ENCODE peak calls at places on chromosomes 4 and X, in five cellular contexts. W is astrocyte of the spinal cord; Y is activated T-cell treated with anti-CD3 and anti-CD28 coated beads, Interleukin-2, amount 50 U/mL, for 1 hour; F is EH; X is CD4-positive, alpha-beta memory T cell. E is an unnamed sample.

GRCh38 chrX:10233696-10234095 is 76.9 kb downstream of the CLCN4 start:
- DNase-seq in W (peak; percentile 12), Y (no peak), F (peak; percentile 24), X (no peak), E (no peak)

GRCh38 chr4:75723802-75724065 is 643 bp upstream of the USO1 start:
- DNase-seq in W (no peak), Y (no peak), F (no peak), X (no peak), E (no peak)

GRCh38 chrX:80879143-80879542 is 69.5 kb upstream of the BRWD3 start:
- DNase-seq in W (no peak), Y (no peak), F (peak; percentile 1), X (peak; percentile 1), E (no peak)

GRCh38 chr4:121686265-121686664 is 10.5 kb downstream of the ANXA5 start:
- DNase-seq in W (no peak), Y (no peak), F (no peak), X (no peak), E (no peak)

GRCh38 chr4:172096771-172097170 is 283.6 kb downstream of the GALNTL6 start:
- DNase-seq in W (peak; percentile 11), Y (no peak), F (peak; percentile 6), X (no peak), E (no peak)

GRCh38 chrX:47166126-47166525 is 21.1 kb downstream of the RBM10 start:
- DNase-seq in W (no peak), Y (no peak), F (peak; percentile 10), X (no peak), E (no peak)

GRCh38 chr4:186621959-186622553 is 66.7 kb upstream of the MTNR1A start:
- DNase-seq in W (peak; percentile 90), Y (no peak), F (peak; percentile 93), X (no peak), E (no peak)

GRCh38 chr4:158760866-158761265 is 8.0 kb upstream of the FNIP2 start:
- DNase-seq in W (no peak), Y (no peak), F (peak; percentile 73), X (no peak), E (no peak)

GRCh38 chr4:1639299-1639868 is 44.7 kb downstream of the FAM53A start:
- DNase-seq in W (no peak), Y (no peak), F (no peak), X (no peak), E (no peak)

GRCh38 chr4:4457803-4458550 is 71.1 kb downstream of the NSG1 start:
- DNase-seq in W (peak; percentile 79), Y (no peak), F (peak; percentile 82), X (no peak), E (no peak)

GRCh38 chrX:69195197-69195596 is 29.9 kb upstream of the PJA1 start:
- DNase-seq in W (no peak), Y (no peak), F (no peak), X (no peak), E (no peak)

GRCh38 chrX:123185714-123186113 is 1.6 kb downstream of the GRIA3 start:
- DNase-seq in W (no peak), Y (no peak), F (peak; percentile 61), X (no peak), E (no peak)

GRCh38 chr4:95585016-95585695 is 36.4 kb upstream of the UNC5C start:
- DNase-seq in W (no peak), Y (no peak), F (no peak), X (no peak), E (no peak)

GRCh38 chr4:8294775-8295174 is 25.2 kb downstream of the HTRA3 start:
- DNase-seq in W (no peak), Y (no peak), F (no peak), X (no peak), E (no peak)